ENCODE peak calls at places on chromosomes 12 and 14, in ten cellular contexts. One of them, this sample, is unnamed.

GRCh38 chr12:49748800-49749199 is 7.4 kb downstream of the TMBIM6 start:
- DNase-seq in NB4: no peak
- DNase-seq in cardiac fibroblast: no peak
- DNase-seq in choroid plexus epithelial cell: no peak
- DNase-seq in CD8-positive, alpha-beta memory T cell: no peak
- DNase-seq in GM23338: no peak
- DNase-seq in lower lobe of right lung: no peak
- DNase-seq in mucosa of descending colon: no peak
- DNase-seq in fibroblast of lung: no peak
- DNase-seq in BJ: no peak
- DNase-seq in this sample: no peak

GRCh38 chr12:117377758-117378157 is 16.3 kb upstream of the NOS1 start:
- DNase-seq in NB4: no peak
- DNase-seq in cardiac fibroblast: no peak
- DNase-seq in choroid plexus epithelial cell: no peak
- DNase-seq in CD8-positive, alpha-beta memory T cell: no peak
- DNase-seq in GM23338: peak
- DNase-seq in lower lobe of right lung: no peak
- DNase-seq in mucosa of descending colon: no peak
- DNase-seq in fibroblast of lung: no peak
- DNase-seq in BJ: no peak
- DNase-seq in this sample: peak

GRCh38 chr12:19882418-19882817 is 443.1 kb downstream of the AEBP2 start:
- DNase-seq in NB4: no peak
- DNase-seq in cardiac fibroblast: no peak
- DNase-seq in choroid plexus epithelial cell: no peak
- DNase-seq in CD8-positive, alpha-beta memory T cell: no peak
- DNase-seq in GM23338: no peak
- DNase-seq in lower lobe of right lung: no peak
- DNase-seq in mucosa of descending colon: no peak
- DNase-seq in fibroblast of lung: no peak
- DNase-seq in BJ: no peak
- DNase-seq in this sample: no peak

GRCh38 chr12:110050927-110051326 is 2.6 kb upstream of the C12orf76 start:
- DNase-seq in NB4: no peak
- DNase-seq in cardiac fibroblast: no peak
- DNase-seq in choroid plexus epithelial cell: no peak
- DNase-seq in CD8-positive, alpha-beta memory T cell: no peak
- DNase-seq in GM23338: no peak
- DNase-seq in lower lobe of right lung: no peak
- DNase-seq in mucosa of descending colon: no peak
- DNase-seq in fibroblast of lung: no peak
- DNase-seq in BJ: no peak
- DNase-seq in this sample: no peak

GRCh38 chr14:50109342-50109741 is 7.0 kb downstream of the VCPKMT start:
- DNase-seq in NB4: no peak
- DNase-seq in cardiac fibroblast: peak
- DNase-seq in choroid plexus epithelial cell: peak
- DNase-seq in CD8-positive, alpha-beta memory T cell: no peak
- DNase-seq in GM23338: peak
- DNase-seq in lower lobe of right lung: no peak
- DNase-seq in mucosa of descending colon: no peak
- DNase-seq in fibroblast of lung: peak
- DNase-seq in BJ: no peak
- DNase-seq in this sample: no peak

GRCh38 chr14:24838945-24839616 is 205.1 kb upstream of the GZMB start:
- DNase-seq in NB4: no peak
- DNase-seq in cardiac fibroblast: no peak
- DNase-seq in choroid plexus epithelial cell: peak
- DNase-seq in CD8-positive, alpha-beta memory T cell: no peak
- DNase-seq in GM23338: no peak
- DNase-seq in lower lobe of right lung: no peak
- DNase-seq in mucosa of descending colon: no peak
- DNase-seq in fibroblast of lung: no peak
- DNase-seq in BJ: no peak
- DNase-seq in this sample: no peak

GRCh38 chr12:19191089-19191488 is 61.6 kb downstream of the PLEKHA5 start:
- DNase-seq in NB4: no peak
- DNase-seq in cardiac fibroblast: no peak
- DNase-seq in choroid plexus epithelial cell: no peak
- DNase-seq in CD8-positive, alpha-beta memory T cell: no peak
- DNase-seq in GM23338: no peak
- DNase-seq in lower lobe of right lung: no peak
- DNase-seq in mucosa of descending colon: no peak
- DNase-seq in fibroblast of lung: no peak
- DNase-seq in BJ: no peak
- DNase-seq in this sample: no peak

GRCh38 chr12:113154351-113154973 is 4.9 kb downstream of the CFAP73 start:
- DNase-seq in NB4: no peak
- DNase-seq in cardiac fibroblast: peak
- DNase-seq in choroid plexus epithelial cell: peak
- DNase-seq in CD8-positive, alpha-beta memory T cell: no peak
- DNase-seq in GM23338: peak
- DNase-seq in lower lobe of right lung: no peak
- DNase-seq in mucosa of descending colon: peak
- DNase-seq in fibroblast of lung: peak
- DNase-seq in BJ: no peak
- DNase-seq in this sample: no peak

GRCh38 chr12:62731378-62731710 is 203.6 kb downstream of the PPM1H start:
- DNase-seq in NB4: no peak
- DNase-seq in cardiac fibroblast: no peak
- DNase-seq in choroid plexus epithelial cell: no peak
- DNase-seq in CD8-positive, alpha-beta memory T cell: no peak
- DNase-seq in GM23338: no peak
- DNase-seq in lower lobe of right lung: no peak
- DNase-seq in mucosa of descending colon: no peak
- DNase-seq in fibroblast of lung: no peak
- DNase-seq in BJ: no peak
- DNase-seq in this sample: no peak

DNA sequence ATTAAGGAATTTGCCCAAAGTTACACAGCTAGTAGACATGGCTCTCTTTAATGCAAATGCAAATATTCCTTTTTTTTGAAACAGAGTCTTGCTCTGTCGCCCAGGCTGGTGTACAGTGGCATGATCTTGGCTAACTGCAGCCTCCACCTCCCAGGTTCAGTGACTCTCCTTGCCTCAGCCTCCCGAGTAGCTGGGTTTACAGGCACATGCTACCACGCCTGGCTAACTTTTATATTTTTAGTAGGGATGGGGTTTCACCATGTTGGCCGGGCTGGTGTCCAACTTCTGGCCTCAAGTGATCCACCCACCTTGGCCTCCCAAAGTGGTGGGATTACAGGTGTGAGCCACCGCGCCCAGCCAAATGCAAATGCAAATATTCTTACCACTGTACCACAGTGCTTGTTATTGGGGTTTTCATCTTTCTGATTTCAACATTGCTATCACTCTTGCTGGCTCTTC is 24.5 kb upstream of the HIGD1C start:
- DNase-seq in NB4: no peak
- DNase-seq in cardiac fibroblast: no peak
- DNase-seq in choroid plexus epithelial cell: no peak
- DNase-seq in CD8-positive, alpha-beta memory T cell: no peak
- DNase-seq in GM23338: no peak
- DNase-seq in lower lobe of right lung: no peak
- DNase-seq in mucosa of descending colon: no peak
- DNase-seq in fibroblast of lung: no peak
- DNase-seq in BJ: no peak
- DNase-seq in this sample: no peak
- H3K4me3 ChIP-seq in NB4: peak
- H3K4me3 ChIP-seq in cardiac fibroblast: no peak
- H3K4me3 ChIP-seq in choroid plexus epithelial cell: peak
- H3K4me3 ChIP-seq in CD8-positive, alpha-beta memory T cell: no peak
- H3K4me3 ChIP-seq in GM23338: peak
- H3K4me3 ChIP-seq in lower lobe of right lung: peak
- H3K4me3 ChIP-seq in mucosa of descending colon: no peak
- H3K4me3 ChIP-seq in fibroblast of lung: no peak
- H3K4me3 ChIP-seq in BJ: no peak
- H3K4me3 ChIP-seq in this sample: no peak

GRCh38 chr12:63897931-63898330 is 53.4 kb downstream of the SRGAP1 start:
- DNase-seq in NB4: peak
- DNase-seq in cardiac fibroblast: peak
- DNase-seq in choroid plexus epithelial cell: peak
- DNase-seq in CD8-positive, alpha-beta memory T cell: no peak
- DNase-seq in GM23338: peak
- DNase-seq in lower lobe of right lung: no peak
- DNase-seq in mucosa of descending colon: no peak
- DNase-seq in fibroblast of lung: no peak
- DNase-seq in BJ: no peak
- DNase-seq in this sample: no peak
- H3K4me3 ChIP-seq in NB4: no peak
- H3K4me3 ChIP-seq in cardiac fibroblast: no peak
- H3K4me3 ChIP-seq in choroid plexus epithelial cell: no peak
- H3K4me3 ChIP-seq in CD8-positive, alpha-beta memory T cell: no peak
- H3K4me3 ChIP-seq in GM23338: no peak
- H3K4me3 ChIP-seq in lower lobe of right lung: no peak
- H3K4me3 ChIP-seq in mucosa of descending colon: no peak
- H3K4me3 ChIP-seq in fibroblast of lung: no peak
- H3K4me3 ChIP-seq in BJ: no peak
- H3K4me3 ChIP-seq in this sample: no peak

GRCh38 chr14:103530831-103531230 is 1.8 kb downstream of the TRMT61A start:
- DNase-seq in NB4: no peak
- DNase-seq in cardiac fibroblast: no peak
- DNase-seq in choroid plexus epithelial cell: no peak
- DNase-seq in CD8-positive, alpha-beta memory T cell: no peak
- DNase-seq in GM23338: no peak
- DNase-seq in lower lobe of right lung: no peak
- DNase-seq in mucosa of descending colon: peak
- DNase-seq in fibroblast of lung: no peak
- DNase-seq in BJ: no peak
- DNase-seq in this sample: no peak
- H3K4me3 ChIP-seq in NB4: no peak
- H3K4me3 ChIP-seq in cardiac fibroblast: no peak
- H3K4me3 ChIP-seq in choroid plexus epithelial cell: no peak
- H3K4me3 ChIP-seq in CD8-positive, alpha-beta memory T cell: no peak
- H3K4me3 ChIP-seq in GM23338: no peak
- H3K4me3 ChIP-seq in lower lobe of right lung: no peak
- H3K4me3 ChIP-seq in mucosa of descending colon: no peak
- H3K4me3 ChIP-seq in fibroblast of lung: no peak
- H3K4me3 ChIP-seq in BJ: no peak
- H3K4me3 ChIP-seq in this sample: no peak

DNA sequence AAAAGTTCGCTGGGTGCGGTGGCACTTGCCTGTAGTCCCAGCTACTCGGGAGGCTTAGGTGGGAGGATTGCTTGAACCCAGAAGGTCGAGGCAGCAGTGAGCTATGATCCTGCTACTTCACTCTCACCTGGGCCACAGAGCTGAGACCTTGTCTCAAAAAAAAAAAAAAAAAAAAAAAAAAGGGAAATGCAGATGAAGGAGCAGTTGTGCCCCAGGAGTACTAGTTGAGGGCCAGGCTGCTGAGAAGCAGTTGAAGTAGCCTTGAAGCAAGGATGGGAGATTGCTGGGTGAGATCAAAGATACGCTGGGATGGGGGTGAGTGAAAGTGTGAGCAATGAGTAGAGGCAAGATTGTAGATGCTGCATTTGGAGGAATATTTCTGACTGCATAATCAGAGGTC is 93.4 kb upstream of the DNM1L start:
- DNase-seq in NB4: peak
- DNase-seq in cardiac fibroblast: no peak
- DNase-seq in choroid plexus epithelial cell: no peak
- DNase-seq in CD8-positive, alpha-beta memory T cell: no peak
- DNase-seq in GM23338: no peak
- DNase-seq in lower lobe of right lung: no peak
- DNase-seq in mucosa of descending colon: no peak
- DNase-seq in fibroblast of lung: no peak
- DNase-seq in BJ: no peak
- DNase-seq in this sample: no peak
- H3K4me3 ChIP-seq in NB4: no peak
- H3K4me3 ChIP-seq in cardiac fibroblast: no peak
- H3K4me3 ChIP-seq in choroid plexus epithelial cell: no peak
- H3K4me3 ChIP-seq in CD8-positive, alpha-beta memory T cell: no peak
- H3K4me3 ChIP-seq in GM23338: no peak
- H3K4me3 ChIP-seq in lower lobe of right lung: no peak
- H3K4me3 ChIP-seq in mucosa of descending colon: no peak
- H3K4me3 ChIP-seq in fibroblast of lung: no peak
- H3K4me3 ChIP-seq in BJ: no peak
- H3K4me3 ChIP-seq in this sample: no peak

GRCh38 chr12:127125607-127126259 is 1141.2 kb upstream of the TMEM132C start:
- DNase-seq in NB4: no peak
- DNase-seq in cardiac fibroblast: peak
- DNase-seq in choroid plexus epithelial cell: peak
- DNase-seq in CD8-positive, alpha-beta memory T cell: no peak
- DNase-seq in GM23338: no peak
- DNase-seq in lower lobe of right lung: no peak
- DNase-seq in mucosa of descending colon: no peak
- DNase-seq in fibroblast of lung: peak
- DNase-seq in BJ: peak
- DNase-seq in this sample: no peak

GRCh38 chr12:127130506-127131100 is 1136.4 kb upstream of the TMEM132C start:
- DNase-seq in NB4: no peak
- DNase-seq in cardiac fibroblast: no peak
- DNase-seq in choroid plexus epithelial cell: no peak
- DNase-seq in CD8-positive, alpha-beta memory T cell: no peak
- DNase-seq in GM23338: no peak
- DNase-seq in lower lobe of right lung: no peak
- DNase-seq in mucosa of descending colon: no peak
- DNase-seq in fibroblast of lung: no peak
- DNase-seq in BJ: no peak
- DNase-seq in this sample: no peak

GRCh38 chr12:127121494-127122070 is 1145.4 kb upstream of the TMEM132C start:
- DNase-seq in NB4: no peak
- DNase-seq in cardiac fibroblast: no peak
- DNase-seq in choroid plexus epithelial cell: no peak
- DNase-seq in CD8-positive, alpha-beta memory T cell: no peak
- DNase-seq in GM23338: no peak
- DNase-seq in lower lobe of right lung: no peak
- DNase-seq in mucosa of descending colon: no peak
- DNase-seq in fibroblast of lung: no peak
- DNase-seq in BJ: no peak
- DNase-seq in this sample: no peak

GRCh38 chr12:127127887-127128286 is 1139.1 kb upstream of the TMEM132C start:
- DNase-seq in NB4: no peak
- DNase-seq in cardiac fibroblast: no peak
- DNase-seq in choroid plexus epithelial cell: no peak
- DNase-seq in CD8-positive, alpha-beta memory T cell: no peak
- DNase-seq in GM23338: no peak
- DNase-seq in lower lobe of right lung: no peak
- DNase-seq in mucosa of descending colon: no peak
- DNase-seq in fibroblast of lung: no peak
- DNase-seq in BJ: no peak
- DNase-seq in this sample: no peak

GRCh38 chr12:127126260-127126628 is 1140.7 kb upstream of the TMEM132C start:
- DNase-seq in NB4: no peak
- DNase-seq in cardiac fibroblast: no peak
- DNase-seq in choroid plexus epithelial cell: no peak
- DNase-seq in CD8-positive, alpha-beta memory T cell: no peak
- DNase-seq in GM23338: no peak
- DNase-seq in lower lobe of right lung: no peak
- DNase-seq in mucosa of descending colon: no peak
- DNase-seq in fibroblast of lung: no peak
- DNase-seq in BJ: no peak
- DNase-seq in this sample: no peak
- H3K4me3 ChIP-seq in NB4: no peak
- H3K4me3 ChIP-seq in cardiac fibroblast: no peak
- H3K4me3 ChIP-seq in choroid plexus epithelial cell: no peak
- H3K4me3 ChIP-seq in CD8-positive, alpha-beta memory T cell: no peak
- H3K4me3 ChIP-seq in GM23338: no peak
- H3K4me3 ChIP-seq in lower lobe of right lung: no peak
- H3K4me3 ChIP-seq in mucosa of descending colon: no peak
- H3K4me3 ChIP-seq in fibroblast of lung: no peak
- H3K4me3 ChIP-seq in BJ: no peak
- H3K4me3 ChIP-seq in this sample: no peak

This sample was measured in Jurkat, Clone E6-1.